ENCODE peak calls at places on chromosomes 13 and 19, in seven cellular contexts. F is cardiac muscle cell, R is amygdala, D is NB4, M is fibroblast of lung, A is NCI-H1105 treated with DMSO at 0.1 percent for 48 hours, Q is NCI-H187. H is an unnamed sample.

GRCh38 chr19:28472843-28473242 is 740.1 kb downstream of the UQCRFS1 start:
- DNase-seq in F (no peak), R (no peak), D (peak; percentile 49), M (no peak), A (no peak), Q (no peak), H (no peak)

GRCh38 chr19:31598730-31599238 is 249.5 kb upstream of the TSHZ3 start:
- DNase-seq in F (no peak), R (no peak), D (no peak), M (no peak), A (no peak), Q (no peak), H (no peak)

GRCh38 chr13:23966691-23967615 is 69.7 kb upstream of the C1QTNF9B start:
- DNase-seq in F (no peak), R (no peak), D (no peak), M (no peak), A (no peak), Q (no peak), H (no peak)

GRCh38 chr19:41939861-41940442 is 11.7 kb upstream of the ERFL start:
- DNase-seq in F (peak; percentile 14), R (no peak), D (no peak), M (no peak), A (peak; percentile 58), Q (no peak), H (no peak)

GRCh38 chr19:55244004-55244680 is 14.7 kb downstream of the PPP6R1 start:
- DNase-seq in F (no peak), R (no peak), D (no peak), M (no peak), A (no peak), Q (no peak), H (no peak)

GRCh38 chr13:46622918-46623256 is 69.9 kb downstream of the LRCH1 start:
- DNase-seq in F (no peak), R (no peak), D (no peak), M (peak; percentile 70), A (peak; percentile 74), Q (no peak), H (no peak)

GRCh38 chr19:45179063-45179847 is 671 bp downstream of the BLOC1S3 start:
- DNase-seq in F (peak; percentile 46), R (peak; percentile 38), D (peak; percentile 41), M (peak; percentile 45), A (peak; percentile 5), Q (no peak), H (no peak)

GRCh38 chr13:100269837-100270236 is 180.9 kb downstream of the PCCA start:
- DNase-seq in F (no peak), R (peak; percentile 42), D (no peak), M (peak; percentile 61), A (no peak), Q (no peak), H (peak; percentile 78)

GRCh38 chr13:112752711-112753541 is 63.1 kb downstream of the ATP11A start:
- DNase-seq in F (no peak), R (peak; percentile 29), D (no peak), M (peak; percentile 45), A (no peak), Q (no peak), H (peak; percentile 83)

GRCh38 chr13:40063278-40063698 is 407.8 kb downstream of the COG6 start:
- DNase-seq in F (no peak), R (peak; percentile 5), D (no peak), M (peak; percentile 41), A (no peak), Q (no peak), H (no peak)

GRCh38 chr19:18775586-18776287 is 15.4 kb downstream of the COMP start:
- DNase-seq in F (no peak), R (no peak), D (no peak), M (peak; percentile 59), A (no peak), Q (no peak), H (no peak)

GRCh38 chr13:30943881-30944280 is 11.4 kb downstream of the TEX26 start:
- DNase-seq in F (no peak), R (no peak), D (no peak), M (no peak), A (no peak), Q (no peak), H (no peak)

GRCh38 chr13:26246154-26246553 is 7.8 kb upstream of the CDK8 start:
- DNase-seq in F (no peak), R (no peak), D (no peak), M (no peak), A (no peak), Q (no peak), H (no peak)

GRCh38 chr13:97975280-97975850 is 21.9 kb downstream of the IPO5 start:
- DNase-seq in F (no peak), R (no peak), D (no peak), M (no peak), A (no peak), Q (no peak), H (no peak)

GRCh38 chr13:104871456-104871855 is 1664.0 kb downstream of the EFNB2 start:
- DNase-seq in F (no peak), R (no peak), D (peak; percentile 58), M (no peak), A (no peak), Q (no peak), H (no peak)

GRCh38 chr13:51818771-51819511 is 15.0 kb upstream of the DHRS12 start:
- DNase-seq in F (no peak), R (peak; percentile 32), D (no peak), M (peak; percentile 40), A (no peak), Q (no peak), H (no peak)

GRCh38 chr13:102555914-102556553 is 40.8 kb upstream of the TPP2 start:
- DNase-seq in F (peak; percentile 9), R (no peak), D (peak; percentile 59), M (peak; percentile 21), A (peak; percentile 60), Q (peak; percentile 30), H (no peak)

GRCh38 chr19:8575467-8575997 is 1.7 kb downstream of the MYO1F start:
- DNase-seq in F (no peak), R (no peak), D (peak; percentile 88), M (peak; percentile 80), A (no peak), Q (no peak), H (no peak)

GRCh38 chr19:33677745-33678426 is 56.1 kb downstream of the CHST8 start:
- DNase-seq in F (peak; percentile 59), R (no peak), D (no peak), M (no peak), A (no peak), Q (no peak), H (no peak)

GRCh38 chr19:1657632-1658445 is 5.4 kb upstream of the TCF3 start:
- DNase-seq in F (no peak), R (no peak), D (no peak), M (no peak), A (no peak), Q (no peak), H (no peak)

GRCh38 chr13:33125821-33126570 is 109.8 kb downstream of the KL start:
- DNase-seq in F (peak; percentile 64), R (no peak), D (no peak), M (peak; percentile 97), A (no peak), Q (no peak), H (no peak)

GRCh38 chr13:19781526-19781925 is 1.2 kb downstream of the PSPC1 start:
- DNase-seq in F (no peak), R (no peak), D (peak; percentile 27), M (no peak), A (no peak), Q (no peak), H (no peak)

GRCh38 chr13:107534548-107534947 is 680.8 kb downstream of the LIG4 start:
- DNase-seq in F (no peak), R (no peak), D (no peak), M (peak; percentile 40), A (no peak), Q (no peak), H (no peak)

GRCh38 chr13:48110132-48110868 is 15.4 kb upstream of the MED4 start:
- DNase-seq in F (no peak), R (no peak), D (no peak), M (peak; percentile 53), A (no peak), Q (no peak), H (no peak)

GRCh38 chr13:22498006-22498405 is 682.8 kb upstream of the SGCG start:
- DNase-seq in F (no peak), R (no peak), D (no peak), M (no peak), A (no peak), Q (no peak), H (no peak)

H was measured in posterior cingulate gyrus.